ENCODE peak calls at places on chromosome 9, in five cellular contexts. One of them, this sample, is unnamed.

GRCh38 chr9:130423272-130423671 is 21.5 kb upstream of the ASS1 start:
- DNase-seq in glutamatergic neuron: no peak
- DNase-seq in WERI-Rb-1: peak; percentile 54
- DNase-seq in A549: no peak
- DNase-seq in heart left ventricle: peak; percentile 71
- DNase-seq in this sample: no peak

GRCh38 chr9:93814561-93814960 is 140.6 kb downstream of the BARX1 start:
- DNase-seq in glutamatergic neuron: no peak
- DNase-seq in WERI-Rb-1: no peak
- DNase-seq in A549: no peak
- DNase-seq in heart left ventricle: no peak
- DNase-seq in this sample: peak; percentile 54

GRCh38 chr9:71130521-71130920 is 9.1 kb upstream of the TRPM3 start:
- DNase-seq in glutamatergic neuron: no peak
- DNase-seq in WERI-Rb-1: no peak
- DNase-seq in A549: no peak
- DNase-seq in heart left ventricle: no peak
- DNase-seq in this sample: no peak

GRCh38 chr9:126293522-126293889 is 33.1 kb upstream of the MVB12B start:
- DNase-seq in glutamatergic neuron: no peak
- DNase-seq in WERI-Rb-1: no peak
- DNase-seq in A549: no peak
- DNase-seq in heart left ventricle: no peak
- DNase-seq in this sample: no peak

GRCh38 chr9:13587581-13587980 is 308.1 kb upstream of the MPDZ start:
- DNase-seq in glutamatergic neuron: no peak
- DNase-seq in WERI-Rb-1: no peak
- DNase-seq in A549: no peak
- DNase-seq in heart left ventricle: no peak
- DNase-seq in this sample: no peak

GRCh38 chr9:108225371-108225905 is 630.3 kb downstream of the ACTL7B start:
- DNase-seq in glutamatergic neuron: no peak
- DNase-seq in WERI-Rb-1: no peak
- DNase-seq in A549: no peak
- DNase-seq in heart left ventricle: no peak
- DNase-seq in this sample: no peak

GRCh38 chr9:1531411-1531903 is 481.3 kb downstream of the DMRT2 start:
- DNase-seq in glutamatergic neuron: no peak
- DNase-seq in WERI-Rb-1: no peak
- DNase-seq in A549: no peak
- DNase-seq in heart left ventricle: no peak
- DNase-seq in this sample: no peak

GRCh38 chr9:98774746-98775145 is 21.6 kb downstream of the ANKS6 start:
- DNase-seq in glutamatergic neuron: no peak
- DNase-seq in WERI-Rb-1: peak; percentile 60
- DNase-seq in A549: peak; percentile 33
- DNase-seq in heart left ventricle: no peak
- DNase-seq in this sample: no peak

GRCh38 chr9:35618854-35619799 is 914 bp upstream of the CD72 start:
- DNase-seq in glutamatergic neuron: no peak
- DNase-seq in WERI-Rb-1: no peak
- DNase-seq in A549: no peak
- DNase-seq in heart left ventricle: no peak
- DNase-seq in this sample: no peak

GRCh38 chr9:107592439-107592838 is 102.9 kb upstream of the KLF4 start:
- DNase-seq in glutamatergic neuron: no peak
- DNase-seq in WERI-Rb-1: no peak
- DNase-seq in A549: no peak
- DNase-seq in heart left ventricle: no peak
- DNase-seq in this sample: no peak

GRCh38 chr9:211036-211435 is 3.6 kb upstream of the DOCK8 start:
- DNase-seq in glutamatergic neuron: no peak
- DNase-seq in WERI-Rb-1: no peak
- DNase-seq in A549: no peak
- DNase-seq in heart left ventricle: no peak
- DNase-seq in this sample: no peak

GRCh38 chr9:212265-212664 is 2.4 kb upstream of the DOCK8 start:
- DNase-seq in glutamatergic neuron: no peak
- DNase-seq in WERI-Rb-1: no peak
- DNase-seq in A549: no peak
- DNase-seq in heart left ventricle: no peak
- DNase-seq in this sample: no peak

GRCh38 chr9:215631-216155 is 1.0 kb downstream of the DOCK8 start:
- DNase-seq in glutamatergic neuron: no peak
- DNase-seq in WERI-Rb-1: no peak
- DNase-seq in A549: no peak
- DNase-seq in heart left ventricle: no peak
- DNase-seq in this sample: no peak

GRCh38 chr9:211557-211956 is 3.1 kb upstream of the DOCK8 start:
- DNase-seq in glutamatergic neuron: no peak
- DNase-seq in WERI-Rb-1: no peak
- DNase-seq in A549: no peak
- DNase-seq in heart left ventricle: no peak
- DNase-seq in this sample: no peak

GRCh38 chr9:214488-215448 is at the start of gene DOCK8:
- DNase-seq in glutamatergic neuron: peak; percentile 77
- DNase-seq in WERI-Rb-1: no peak
- DNase-seq in A549: peak; percentile 75
- DNase-seq in heart left ventricle: peak; percentile 65
- DNase-seq in this sample: peak; percentile 80
- TF ChIP-seq CTCF in glutamatergic neuron: peak; percentile 14
- TF ChIP-seq CTCF in WERI-Rb-1: no peak
- TF ChIP-seq CTCF in A549: peak; percentile 50
- TF ChIP-seq CTCF in heart left ventricle: no peak
- TF ChIP-seq CTCF in this sample: peak; percentile 58

GRCh38 chr9:73916016-73916673 is 581.0 kb upstream of the RORB start:
- DNase-seq in glutamatergic neuron: no peak
- DNase-seq in WERI-Rb-1: peak; percentile 30
- DNase-seq in A549: peak; percentile 19
- DNase-seq in heart left ventricle: no peak
- DNase-seq in this sample: no peak
- TF ChIP-seq CTCF in glutamatergic neuron: peak; percentile 17
- TF ChIP-seq CTCF in WERI-Rb-1: peak; percentile 57
- TF ChIP-seq CTCF in A549: no peak
- TF ChIP-seq CTCF in heart left ventricle: no peak
- TF ChIP-seq CTCF in this sample: peak; percentile 41

GRCh38 chr9:90005388-90005787 is 400.6 kb downstream of the GADD45G start:
- DNase-seq in glutamatergic neuron: no peak
- DNase-seq in WERI-Rb-1: no peak
- DNase-seq in A549: no peak
- DNase-seq in heart left ventricle: no peak
- DNase-seq in this sample: no peak

GRCh38 chr9:90010793-90011192 is 406.0 kb downstream of the GADD45G start:
- DNase-seq in glutamatergic neuron: no peak
- DNase-seq in WERI-Rb-1: no peak
- DNase-seq in A549: no peak
- DNase-seq in heart left ventricle: no peak
- DNase-seq in this sample: no peak

GRCh38 chr9:90009447-90009846 is 404.6 kb downstream of the GADD45G start:
- DNase-seq in glutamatergic neuron: no peak
- DNase-seq in WERI-Rb-1: no peak
- DNase-seq in A549: no peak
- DNase-seq in heart left ventricle: peak; percentile 31
- DNase-seq in this sample: no peak

GRCh38 chr9:90003046-90003355 is 398.2 kb downstream of the GADD45G start:
- DNase-seq in glutamatergic neuron: no peak
- DNase-seq in WERI-Rb-1: no peak
- DNase-seq in A549: no peak
- DNase-seq in heart left ventricle: no peak
- DNase-seq in this sample: no peak

GRCh38 chr9:90007516-90008430 is 403.0 kb downstream of the GADD45G start:
- DNase-seq in glutamatergic neuron: no peak
- DNase-seq in WERI-Rb-1: no peak
- DNase-seq in A549: no peak
- DNase-seq in heart left ventricle: no peak
- DNase-seq in this sample: no peak
- TF ChIP-seq CTCF in glutamatergic neuron: no peak
- TF ChIP-seq CTCF in WERI-Rb-1: no peak
- TF ChIP-seq CTCF in A549: no peak
- TF ChIP-seq CTCF in heart left ventricle: no peak
- TF ChIP-seq CTCF in this sample: no peak

GRCh38 chr9:96514825-96515218 is 64.9 kb downstream of the HABP4 start:
- DNase-seq in glutamatergic neuron: no peak
- DNase-seq in WERI-Rb-1: no peak
- DNase-seq in A549: no peak
- DNase-seq in heart left ventricle: no peak
- DNase-seq in this sample: no peak
- TF ChIP-seq CTCF in glutamatergic neuron: no peak
- TF ChIP-seq CTCF in WERI-Rb-1: no peak
- TF ChIP-seq CTCF in A549: no peak
- TF ChIP-seq CTCF in heart left ventricle: no peak
- TF ChIP-seq CTCF in this sample: no peak

GRCh38 chr9:5870020-5870339 is 20.7 kb upstream of the MLANA start:
- DNase-seq in glutamatergic neuron: no peak
- DNase-seq in WERI-Rb-1: no peak
- DNase-seq in A549: no peak
- DNase-seq in heart left ventricle: no peak
- DNase-seq in this sample: no peak
- TF ChIP-seq CTCF in glutamatergic neuron: no peak
- TF ChIP-seq CTCF in WERI-Rb-1: no peak
- TF ChIP-seq CTCF in A549: no peak
- TF ChIP-seq CTCF in heart left ventricle: no peak
- TF ChIP-seq CTCF in this sample: no peak

DNA sequence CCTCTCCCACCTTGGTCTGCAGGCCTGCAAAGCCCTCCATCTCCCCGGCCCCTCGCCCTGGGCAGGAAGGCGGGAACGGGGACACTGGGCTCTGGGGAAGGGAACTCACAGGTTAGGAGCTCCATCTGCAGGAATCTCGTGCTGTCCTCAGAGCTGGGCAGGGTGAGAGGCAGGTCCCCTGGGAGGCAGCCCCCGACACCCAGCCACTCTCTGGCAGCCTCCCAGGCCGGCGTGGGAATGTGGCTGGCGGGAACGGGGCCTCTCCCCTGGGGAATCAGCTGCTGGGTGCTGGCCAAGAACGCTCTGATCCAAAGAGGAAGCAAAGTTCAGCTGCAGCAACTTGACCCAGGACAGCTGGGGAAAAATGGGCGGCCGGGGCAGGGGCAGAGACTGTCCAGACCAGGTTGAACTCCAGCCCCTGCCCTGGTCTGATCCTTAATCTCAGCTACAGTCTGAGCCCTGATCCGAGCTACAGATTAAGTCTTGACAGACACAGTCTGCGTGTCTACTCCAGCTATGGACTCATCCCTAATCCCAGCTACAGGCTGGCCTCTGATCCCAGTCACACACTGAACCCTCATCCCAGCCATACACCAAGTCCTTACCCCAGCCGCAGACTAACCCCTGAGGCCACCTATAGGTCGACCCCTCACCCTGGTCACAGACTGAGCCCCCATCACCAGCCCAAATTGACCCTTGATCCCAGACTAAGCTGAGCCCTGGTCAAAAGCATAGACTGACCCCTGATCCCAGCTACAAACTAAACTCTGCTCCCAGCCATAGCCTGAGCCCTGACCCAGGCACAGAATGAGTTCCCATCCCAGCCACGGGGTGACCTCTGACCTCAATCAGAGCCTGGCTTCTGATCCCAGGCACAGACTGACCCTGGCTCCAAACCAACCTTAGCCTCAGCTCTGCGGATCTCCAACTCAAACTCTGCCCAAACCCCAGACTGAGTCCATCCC is 37.3 kb upstream of the EGFL7 start:
- DNase-seq in glutamatergic neuron: no peak
- DNase-seq in WERI-Rb-1: peak; percentile 87
- DNase-seq in A549: peak; percentile 66
- DNase-seq in heart left ventricle: peak; percentile 91
- DNase-seq in this sample: no peak
- TF ChIP-seq CTCF in glutamatergic neuron: no peak
- TF ChIP-seq CTCF in WERI-Rb-1: peak; percentile 70
- TF ChIP-seq CTCF in A549: peak; percentile 68
- TF ChIP-seq CTCF in heart left ventricle: peak; percentile 73
- TF ChIP-seq CTCF in this sample: peak; percentile 55

GRCh38 chr9:89096807-89097206 is 81.8 kb downstream of the SHC3 start:
- DNase-seq in glutamatergic neuron: no peak
- DNase-seq in WERI-Rb-1: no peak
- DNase-seq in A549: no peak
- DNase-seq in heart left ventricle: no peak
- DNase-seq in this sample: no peak
- TF ChIP-seq CTCF in glutamatergic neuron: no peak
- TF ChIP-seq CTCF in WERI-Rb-1: peak; percentile 56
- TF ChIP-seq CTCF in A549: no peak
- TF ChIP-seq CTCF in heart left ventricle: no peak
- TF ChIP-seq CTCF in this sample: peak; percentile 35

This sample was measured in type B pancreatic cell.